ENCODE peak calls at places on chromosomes 7 and 10, in seven cellular contexts. M is CD8-positive, alpha-beta memory T cell; I is PC-9; A is suprapubic skin; V is lung; O is small intestine; K is adipocyte. P is an unnamed sample. For H3K4me1, the result is how much of the 10 kb centered on the place peaks cover.

GRCh38 chr7:142356166-142356565 is 98.3 kb upstream of the PRSS58 start:
- DNase-seq in V (no peak), I (peak), O (peak), K (no peak), M (no peak), A (no peak), P (no peak)

GRCh38 chr10:127887497-127888415 is 5.0 kb downstream of the CLRN3 start:
- DNase-seq in V (peak), A (no peak), I (no peak), O (no peak), M (no peak), K (no peak), P (no peak)

GRCh38 chr10:58531084-58531695 is 18.5 kb downstream of the BICC1 start:
- DNase-seq in A (no peak), V (peak), M (peak), K (peak), I (peak), O (peak), P (no peak)

GRCh38 chr7:67937717-67938191 is 941.1 kb downstream of the TYW1 start:
- DNase-seq in I (no peak), O (no peak), A (no peak), K (peak), M (no peak), V (peak), P (no peak)

GRCh38 chr7:139426258-139427028 is 57.0 kb downstream of the KLRG2 start:
- DNase-seq in I (no peak), V (no peak), O (no peak), K (no peak), M (no peak), A (no peak), P (no peak)

GRCh38 chr7:66522518-66522917 is 106.2 kb upstream of the KCTD7 start:
- DNase-seq in I (no peak), O (peak), A (no peak), M (no peak), V (no peak), K (peak), P (no peak)

GRCh38 chr10:2938869-2939268 is 128.5 kb upstream of the PFKP start:
- DNase-seq in A (no peak), I (no peak), M (no peak), K (peak), O (no peak), V (no peak), P (no peak)

GRCh38 chr7:20561466-20561865 is 54.0 kb upstream of the ABCB5 start:
- DNase-seq in I (no peak), O (no peak), A (no peak), K (no peak), M (no peak), V (no peak), P (no peak)

GRCh38 chr10:132878730-132879407 is 63.5 kb downstream of the CFAP46 start:
- DNase-seq in O (no peak), K (no peak), I (no peak), A (no peak), V (no peak), M (no peak), P (peak)

GRCh38 chr10:95237376-95238170 is 43.5 kb downstream of the ACSM6 start:
- DNase-seq in K (no peak), V (no peak), M (no peak), A (no peak), O (no peak), I (no peak), P (no peak)

GRCh38 chr7:131108212-131108980 is 219.3 kb upstream of the MKLN1 start:
- DNase-seq in M (peak), A (no peak), O (peak), I (no peak), K (peak), V (no peak), P (no peak)

GRCh38 chr7:90269163-90269562 is 24.2 kb downstream of the CFAP69 start:
- DNase-seq in I (no peak), A (no peak), K (no peak), V (no peak), M (no peak), O (no peak), P (no peak)
- H3K4me1 ChIP-seq in I (under half), A (under half), K (half or more), V (under half), M (under half), O (under half), P (under half)

DNA sequence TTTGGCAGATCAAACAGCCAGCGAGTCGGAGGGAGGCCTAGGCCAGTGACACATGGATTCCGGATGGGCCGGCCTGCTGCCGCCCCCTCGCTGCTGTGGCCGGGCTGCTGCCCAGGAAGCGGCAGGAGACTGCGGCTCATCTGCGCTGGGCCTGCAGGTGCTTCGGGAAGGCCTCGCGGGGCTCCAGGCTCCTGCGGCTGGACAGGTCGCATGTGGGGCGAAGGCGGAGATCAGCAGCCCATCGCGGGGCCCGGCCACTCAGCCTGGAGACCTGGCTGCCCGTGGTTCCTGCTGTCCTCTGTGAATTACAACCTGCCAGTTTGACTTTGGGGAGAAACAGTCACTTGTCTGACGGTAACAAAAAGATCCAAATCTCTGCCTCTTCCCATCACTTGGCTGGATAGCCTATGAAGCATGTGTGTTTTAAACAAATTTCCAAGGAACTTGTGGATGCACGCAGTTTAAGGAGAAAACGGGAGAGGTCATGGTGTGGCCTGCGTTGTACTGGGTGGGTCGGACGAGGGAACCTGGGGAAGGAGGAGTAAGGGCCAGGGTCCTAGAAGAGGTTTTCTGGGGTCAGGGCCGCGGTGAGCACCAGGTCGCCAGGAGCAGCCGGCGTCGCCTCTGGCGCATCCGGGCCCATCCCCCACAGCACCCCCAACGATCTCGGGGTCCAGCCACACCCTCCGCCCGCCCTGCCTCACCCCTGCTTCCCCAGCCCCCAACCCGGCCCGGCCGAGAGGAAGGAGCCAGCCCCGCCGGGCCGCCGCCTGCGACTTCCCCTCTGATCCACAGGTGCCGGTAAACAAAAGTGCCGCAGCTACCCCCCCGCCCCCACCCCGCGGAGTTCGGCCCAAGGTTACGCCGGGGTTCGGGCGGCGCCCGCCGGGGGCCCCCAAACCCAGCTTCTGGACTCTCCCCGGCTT is 1.6 kb downstream of the SPOCK2 start:
- DNase-seq in A (peak), M (peak), I (no peak), K (no peak), V (no peak), O (no peak), P (peak)
- H3K4me1 ChIP-seq in A (under half), M (half or more), I (under half), K (under half), V (under half), O (under half), P (under half)

GRCh38 chr10:14742382-14742781 is 32.3 kb downstream of the FAM107B start:
- DNase-seq in M (no peak), O (no peak), K (no peak), A (no peak), V (no peak), I (no peak), P (no peak)

GRCh38 chr10:14748471-14748870 is 26.2 kb downstream of the FAM107B start:
- DNase-seq in V (no peak), O (peak), I (peak), A (no peak), K (no peak), M (no peak), P (no peak)

GRCh38 chr10:14738011-14738510 is 36.6 kb downstream of the FAM107B start:
- DNase-seq in A (no peak), K (no peak), I (no peak), M (no peak), O (no peak), V (no peak), P (no peak)

GRCh38 chr10:14740684-14741247 is 33.9 kb downstream of the FAM107B start:
- DNase-seq in O (no peak), K (peak), V (no peak), A (no peak), M (no peak), I (no peak), P (no peak)

DNA sequence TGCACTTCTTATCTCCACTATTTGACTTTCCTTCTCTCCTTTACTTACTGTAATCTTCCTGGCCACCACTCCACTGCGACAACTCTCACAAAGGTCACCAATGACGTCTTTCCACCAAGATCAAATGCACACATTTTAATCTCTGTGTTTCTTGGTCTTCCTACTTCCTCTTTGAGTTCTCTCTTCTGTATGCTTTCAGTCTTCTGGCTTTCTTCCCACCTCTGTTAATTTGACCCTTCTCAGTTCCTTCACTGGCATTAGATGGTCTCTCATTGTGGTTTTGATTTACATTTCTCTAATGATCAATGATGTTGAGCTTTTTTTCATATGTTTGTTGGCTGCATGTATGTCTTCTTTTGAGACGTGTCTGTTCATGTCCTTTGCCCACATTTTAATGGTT is 31.9 kb downstream of the FAM107B start:
- DNase-seq in M (no peak), O (peak), I (no peak), A (no peak), K (no peak), V (no peak), P (no peak)
- H3K4me1 ChIP-seq in M (under half), O (under half), I (under half), A (under half), K (under half), V (under half), P (under half)

DNA sequence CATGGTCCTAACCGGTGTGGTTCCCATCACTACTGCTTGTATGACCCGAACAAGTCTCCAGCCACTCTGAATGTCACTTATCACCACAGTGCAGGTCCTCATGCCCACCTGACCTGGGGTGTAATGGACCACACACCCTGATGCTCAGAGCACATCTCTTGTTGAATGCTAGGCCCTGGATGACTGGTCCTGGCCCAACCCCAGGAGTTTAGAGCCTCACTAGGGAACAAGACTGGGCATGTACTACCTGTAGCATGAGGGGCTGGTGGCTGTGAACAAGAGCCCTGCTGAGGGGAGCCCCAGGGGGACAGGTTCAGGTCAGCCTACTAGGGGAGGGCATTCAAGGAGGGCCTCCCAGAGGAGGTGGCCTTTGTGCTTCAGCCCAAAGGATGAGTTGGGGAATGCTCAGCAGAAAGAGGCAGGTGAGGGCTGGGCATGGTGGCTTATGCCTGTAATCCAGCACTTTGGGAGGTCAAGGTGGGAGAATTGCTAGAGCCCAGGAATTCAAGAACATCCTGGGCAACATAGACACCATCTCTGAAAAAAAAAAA is 31.2 kb downstream of the ZMIZ1 start:
- DNase-seq in K (no peak), A (no peak), V (no peak), I (no peak), M (no peak), O (no peak), P (no peak)
- H3K4me1 ChIP-seq in K (half or more), A (half or more), V (half or more), I (under half), M (under half), O (under half), P (under half)

DNA sequence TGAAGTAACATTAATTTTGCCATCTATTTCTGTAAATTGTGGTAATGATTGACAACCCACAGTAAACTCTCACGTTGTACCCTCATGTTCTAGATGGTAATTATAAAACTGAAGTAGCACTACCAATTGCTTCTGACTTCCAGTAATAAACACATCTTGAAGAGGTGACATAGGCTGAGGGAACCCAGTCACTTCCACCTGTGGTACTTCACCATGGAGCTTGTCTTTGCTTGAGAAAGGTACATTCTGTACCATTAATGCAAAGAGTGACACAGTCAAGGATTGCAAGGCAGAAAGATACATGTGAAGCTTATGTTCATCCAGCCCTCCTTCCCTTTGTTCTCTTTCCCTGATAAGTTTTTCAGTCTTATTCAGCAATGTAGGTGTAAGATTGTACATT is 11.2 kb downstream of the CAPZA2 start:
- DNase-seq in M (no peak), I (no peak), V (no peak), K (no peak), O (peak), A (no peak), P (no peak)
- H3K4me1 ChIP-seq in M (half or more), I (under half), V (under half), K (under half), O (under half), A (under half), P (under half)

GRCh38 chr7:14303536-14303935 is 314.1 kb upstream of the ETV1 start:
- DNase-seq in I (no peak), A (no peak), V (no peak), M (no peak), K (no peak), O (no peak), P (no peak)

GRCh38 chr7:14305233-14305866 is 315.9 kb upstream of the ETV1 start:
- DNase-seq in A (no peak), M (no peak), K (peak), V (no peak), O (no peak), I (no peak), P (no peak)

DNA sequence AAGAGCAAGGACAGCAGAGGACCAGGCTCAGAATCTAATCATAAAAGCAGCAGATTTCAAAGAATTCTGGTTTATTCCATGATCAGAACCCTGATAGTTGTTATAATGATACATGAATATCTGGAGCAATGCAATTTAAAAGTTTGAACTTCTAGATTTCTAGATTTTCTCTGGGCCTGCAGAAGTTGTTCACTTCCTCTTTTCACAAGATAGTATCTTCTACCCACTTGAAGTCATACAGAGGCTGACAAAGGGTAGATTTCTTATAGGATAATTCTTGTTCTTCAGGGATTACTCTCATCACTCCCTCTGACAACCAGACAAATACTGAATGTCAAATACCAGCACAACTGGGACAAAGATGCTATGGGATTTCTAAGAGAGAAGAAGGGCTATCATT is 320.0 kb upstream of the ETV1 start:
- DNase-seq in V (no peak), K (no peak), I (no peak), O (no peak), A (no peak), M (no peak), P (no peak)
- H3K4me1 ChIP-seq in V (under half), K (under half), I (under half), O (under half), A (under half), M (under half), P (under half)

GRCh38 chr10:124074471-124075109 is 18.8 kb downstream of the CHST15 start:
- DNase-seq in O (no peak), M (no peak), V (no peak), K (no peak), A (no peak), I (no peak), P (peak)

GRCh38 chr10:124072106-124072505 is 21.3 kb downstream of the CHST15 start:
- DNase-seq in A (no peak), I (no peak), O (no peak), M (no peak), K (no peak), V (no peak), P (no peak)

GRCh38 chr10:124075116-124075955 is 18.1 kb downstream of the CHST15 start:
- DNase-seq in K (no peak), V (no peak), O (no peak), A (no peak), I (no peak), M (no peak), P (no peak)

GRCh38 chr10:124072541-124072940 is 20.9 kb downstream of the CHST15 start:
- DNase-seq in M (no peak), V (no peak), K (no peak), O (no peak), I (no peak), A (no peak), P (no peak)

DNA sequence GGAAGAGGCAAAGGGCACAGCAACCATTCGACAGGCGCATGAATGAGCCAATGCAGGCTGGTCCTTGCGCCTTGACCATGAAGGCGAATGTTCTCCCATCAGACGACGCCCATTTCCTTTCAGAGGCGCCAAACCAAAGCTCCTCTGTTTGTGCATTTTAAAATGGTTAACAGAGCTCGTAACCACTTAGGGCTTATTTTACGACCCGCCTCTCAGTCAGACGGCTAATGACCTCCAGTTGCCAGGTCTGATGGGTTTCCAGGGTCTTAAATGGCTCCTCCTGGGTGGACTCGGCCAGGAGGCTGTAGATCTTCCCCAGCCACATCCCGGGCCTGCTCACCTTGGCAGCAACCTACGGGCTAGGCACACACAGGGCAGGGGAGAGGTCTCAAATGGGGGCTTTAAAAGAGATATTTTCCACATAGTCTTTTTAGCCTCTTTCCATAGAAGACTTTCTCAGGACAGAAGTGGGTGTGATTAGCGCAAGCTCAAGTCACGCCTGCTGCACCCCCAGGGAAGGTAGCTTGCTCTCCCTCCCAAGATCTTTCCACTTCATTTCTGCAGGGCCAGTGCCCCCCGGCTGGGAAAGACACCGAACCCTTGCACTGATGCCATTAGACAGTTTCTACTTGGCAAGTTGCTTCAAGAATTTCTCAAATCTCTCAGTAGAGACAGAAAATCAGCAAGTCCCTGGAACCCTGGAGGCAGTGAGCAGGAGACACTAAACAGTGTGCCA is 19.6 kb downstream of the CHST15 start:
- DNase-seq in K (no peak), O (no peak), V (no peak), I (no peak), M (no peak), A (no peak), P (no peak)
- H3K4me1 ChIP-seq in K (under half), O (under half), V (under half), I (under half), M (under half), A (under half), P (under half)

DNA sequence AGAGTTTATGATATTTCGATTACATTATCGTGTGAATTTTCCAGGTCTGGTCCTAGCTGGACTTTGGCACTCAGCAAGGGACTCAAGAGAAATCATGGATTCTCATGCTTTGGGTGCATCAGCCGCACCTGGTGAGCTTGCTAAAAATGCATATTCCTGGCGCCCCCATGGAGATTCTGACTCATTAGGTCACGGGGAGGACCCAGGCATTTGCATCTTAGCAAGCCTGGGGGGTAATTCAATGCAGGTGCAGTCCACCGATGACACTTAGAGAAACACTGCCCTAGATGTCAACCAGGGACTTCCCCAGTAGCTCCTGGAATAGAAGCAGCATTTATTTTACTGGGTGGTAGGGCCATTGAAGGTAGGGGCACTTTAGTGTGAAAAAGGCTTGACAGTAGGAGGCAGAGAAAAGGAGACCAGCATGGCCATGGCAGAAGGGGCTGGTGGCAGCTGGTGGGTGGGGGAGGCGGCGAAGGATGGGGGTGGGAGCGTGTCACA is 29.9 kb upstream of the PDCD4 start:
- DNase-seq in I (no peak), O (no peak), V (no peak), M (no peak), K (no peak), A (no peak), P (peak)
- H3K4me1 ChIP-seq in I (under half), O (under half), V (under half), M (under half), K (under half), A (half or more), P (under half)

GRCh38 chr10:88999629-89000028 is 9.0 kb downstream of the FAS start:
- DNase-seq in O (no peak), K (peak), I (no peak), A (no peak), V (no peak), M (no peak), P (no peak)
- H3K4me1 ChIP-seq in O (under half), K (under half), I (under half), A (half or more), V (under half), M (half or more), P (under half)

P was measured in Peyer's patch.